ENCODE peak calls at places on chromosomes 5 and 9, in nine cellular contexts. J, L, Z, W, U, G, I, E and M are unnamed samples.

GRCh38 chr5:149134778-149135169 is 6.5 kb upstream of the ABLIM3 start:
- DNase-seq in Z (no peak), E (no peak), G (no peak), J (no peak), L (no peak), U (no peak), I (no peak), W (no peak), M (no peak)

GRCh38 chr9:124629600-124629999 is 122.4 kb upstream of the NR5A1 start:
- DNase-seq in W (no peak), G (no peak), I (no peak), E (no peak), U (peak), L (no peak), Z (no peak), J (no peak), M (no peak)

GRCh38 chr5:106523842-106524241 is 1146.9 kb downstream of the EFNA5 start:
- DNase-seq in E (no peak), W (no peak), J (no peak), G (no peak), L (no peak), U (no peak), I (no peak), Z (no peak), M (no peak)

GRCh38 chr5:95712347-95712958 is 18.7 kb upstream of the RHOBTB3 start:
- DNase-seq in W (peak), J (no peak), G (no peak), I (peak), U (no peak), L (no peak), E (no peak), Z (peak), M (no peak)

GRCh38 chr5:176823869-176824412 is 13.6 kb downstream of the UNC5A start:
- DNase-seq in J (no peak), I (no peak), E (no peak), G (no peak), U (no peak), W (no peak), L (peak), Z (no peak), M (no peak)

GRCh38 chr5:52725065-52725746 is 62.5 kb upstream of the ITGA1 start:
- DNase-seq in L (no peak), W (no peak), Z (peak), I (no peak), J (peak), E (no peak), G (no peak), U (no peak), M (no peak)

GRCh38 chr9:4592886-4593285 is 69.2 kb upstream of the PLPP6 start:
- DNase-seq in U (no peak), I (no peak), J (no peak), E (no peak), W (no peak), Z (peak), G (no peak), L (no peak), M (no peak)

GRCh38 chr5:115377468-115378217 is 81.2 kb upstream of the CCDC112 start:
- DNase-seq in E (no peak), J (peak), U (peak), W (peak), I (no peak), L (no peak), G (no peak), Z (peak), M (no peak)

GRCh38 chr5:65790371-65791163 is 68.6 kb downstream of the NLN start:
- DNase-seq in G (no peak), Z (no peak), E (peak), U (no peak), J (no peak), L (no peak), W (no peak), I (no peak), M (no peak)

GRCh38 chr5:6705088-6705487 is 8.1 kb upstream of the TENT4A start:
- DNase-seq in J (no peak), G (no peak), Z (no peak), U (no peak), E (no peak), W (no peak), L (no peak), I (no peak), M (no peak)

GRCh38 chr9:4170231-4170630 is 129.6 kb downstream of the GLIS3 start:
- DNase-seq in L (no peak), E (no peak), I (no peak), U (no peak), Z (no peak), G (no peak), J (no peak), W (no peak), M (no peak)

GRCh38 chr5:127030259-127031146 is at the start of gene MARCHF3:
- DNase-seq in J (peak), U (peak), Z (peak), W (peak), L (peak), G (peak), I (peak), E (peak), M (peak)

GRCh38 chr5:2383678-2384025 is 367.8 kb downstream of the IRX2 start:
- DNase-seq in U (no peak), E (no peak), J (no peak), W (no peak), Z (no peak), I (no peak), L (no peak), G (no peak), M (no peak)

DNA sequence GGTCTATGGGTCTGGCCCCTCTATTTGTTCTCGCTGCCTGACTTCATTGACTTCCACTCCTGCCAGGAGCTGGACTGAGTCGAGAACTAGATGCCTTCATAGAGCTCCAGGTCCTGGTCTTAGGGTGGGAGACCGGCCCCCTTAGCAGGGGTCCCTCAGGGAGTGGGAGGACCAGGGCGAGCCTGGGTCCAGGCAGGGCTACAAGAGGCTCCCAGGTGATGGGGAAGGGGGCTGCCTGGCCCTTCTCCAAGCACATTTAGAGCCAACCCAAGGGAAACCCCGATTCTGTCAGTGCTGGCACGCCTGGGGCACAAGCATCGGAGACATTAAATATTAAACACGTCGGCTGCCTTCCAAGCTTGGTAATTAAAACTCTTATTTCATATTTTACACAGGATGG is 23.7 kb upstream of the ZBTB43 start:
- DNase-seq in W (no peak), J (no peak), L (no peak), Z (no peak), I (no peak), G (no peak), U (no peak), E (no peak), M (no peak)
- H3K4me3 ChIP-seq in W (no peak), J (no peak), L (peak), Z (no peak), I (no peak), G (no peak), U (no peak), E (peak), M (no peak)

GRCh38 chr9:98999152-98999525 is 55.4 kb downstream of the COL15A1 start:
- DNase-seq in G (no peak), J (no peak), L (no peak), E (no peak), I (no peak), U (no peak), W (no peak), Z (no peak), M (no peak)
- TF ChIP-seq CTCF in G (no peak), J (no peak), L (no peak), E (peak), I (no peak), U (no peak), W (no peak), Z (no peak), M (no peak)

GRCh38 chr5:50853151-50853550 is 186.7 kb downstream of the PARP8 start:
- DNase-seq in U (no peak), J (peak), G (no peak), I (no peak), W (no peak), L (no peak), Z (no peak), E (peak), M (no peak)
- H3K4me3 ChIP-seq in U (no peak), J (no peak), G (no peak), I (no peak), W (no peak), L (no peak), Z (no peak), E (no peak), M (no peak)

DNA sequence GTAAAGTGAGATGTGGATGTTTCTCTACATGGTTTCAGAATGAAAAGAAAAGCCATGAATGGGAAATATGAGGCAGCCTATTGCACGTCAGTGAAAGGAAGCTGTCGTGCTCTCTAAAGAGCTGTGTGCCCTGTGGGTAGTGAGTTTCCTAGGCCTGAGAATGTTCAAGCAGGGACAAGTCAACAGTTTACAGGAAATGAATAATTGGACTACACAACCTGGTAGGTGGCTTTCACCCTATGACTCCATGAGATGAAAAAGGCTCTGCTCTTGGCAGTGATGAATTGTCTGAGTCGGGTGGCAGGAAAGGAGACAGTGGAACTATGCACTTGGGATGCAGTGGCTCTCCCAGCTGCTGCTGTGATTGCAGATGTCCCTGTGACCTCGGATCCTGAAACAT is 293.9 kb downstream of the SPOCK1 start:
- DNase-seq in Z (no peak), L (no peak), W (no peak), U (no peak), I (no peak), E (no peak), J (no peak), G (no peak), M (no peak)
- TF ChIP-seq CTCF in Z (no peak), L (no peak), W (no peak), U (no peak), I (no peak), E (no peak), J (no peak), G (no peak), M (no peak)

DNA sequence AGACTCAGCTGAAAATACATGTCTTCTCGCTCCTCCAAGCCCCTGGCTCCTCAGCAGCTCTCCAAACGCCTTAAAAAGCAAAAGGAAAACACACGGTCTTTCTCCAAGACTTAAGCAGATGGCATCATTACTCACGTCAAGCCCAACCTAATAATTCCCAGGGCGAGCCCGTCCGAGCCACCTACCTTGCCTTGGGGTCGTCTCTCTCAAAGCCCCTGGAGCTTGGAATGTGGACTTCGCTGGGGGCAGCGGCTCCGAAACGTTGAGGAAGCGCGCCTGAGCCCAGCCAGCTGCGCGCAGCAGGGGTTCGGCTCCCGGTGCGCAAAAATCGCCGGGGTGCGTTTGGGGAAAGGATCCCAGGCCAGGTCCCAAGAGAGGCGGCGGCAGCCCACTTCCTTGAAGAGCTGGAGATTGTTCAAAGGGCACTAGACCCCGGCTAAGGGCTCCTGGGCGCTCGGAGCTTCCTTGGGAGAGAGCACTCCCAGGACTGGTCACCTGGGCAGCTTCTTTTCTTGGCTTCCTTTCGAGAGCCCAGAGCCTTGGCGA is 395 bp downstream of the DRD1 start:
- DNase-seq in E (no peak), Z (peak), J (no peak), I (no peak), L (no peak), W (no peak), G (no peak), U (no peak), M (peak)
- H3K4me3 ChIP-seq in E (peak), Z (no peak), J (no peak), I (peak), L (peak), W (peak), G (peak), U (peak), M (no peak)

GRCh38 chr5:166340039-166340438 is 1951.4 kb upstream of the WWC1 start:
- DNase-seq in U (no peak), I (no peak), G (no peak), E (no peak), L (no peak), W (no peak), Z (no peak), J (no peak), M (no peak)

GRCh38 chr5:166342330-166342891 is 1949.0 kb upstream of the WWC1 start:
- DNase-seq in W (no peak), Z (peak), I (no peak), U (no peak), E (no peak), G (no peak), J (no peak), L (no peak), M (no peak)

GRCh38 chr5:166338801-166339200 is 1952.6 kb upstream of the WWC1 start:
- DNase-seq in L (no peak), E (no peak), Z (peak), I (no peak), G (no peak), W (no peak), J (no peak), U (no peak), M (no peak)

GRCh38 chr5:166347051-166347450 is 1944.4 kb upstream of the WWC1 start:
- DNase-seq in I (no peak), W (no peak), L (no peak), G (no peak), J (no peak), Z (peak), E (no peak), U (no peak), M (no peak)

DNA sequence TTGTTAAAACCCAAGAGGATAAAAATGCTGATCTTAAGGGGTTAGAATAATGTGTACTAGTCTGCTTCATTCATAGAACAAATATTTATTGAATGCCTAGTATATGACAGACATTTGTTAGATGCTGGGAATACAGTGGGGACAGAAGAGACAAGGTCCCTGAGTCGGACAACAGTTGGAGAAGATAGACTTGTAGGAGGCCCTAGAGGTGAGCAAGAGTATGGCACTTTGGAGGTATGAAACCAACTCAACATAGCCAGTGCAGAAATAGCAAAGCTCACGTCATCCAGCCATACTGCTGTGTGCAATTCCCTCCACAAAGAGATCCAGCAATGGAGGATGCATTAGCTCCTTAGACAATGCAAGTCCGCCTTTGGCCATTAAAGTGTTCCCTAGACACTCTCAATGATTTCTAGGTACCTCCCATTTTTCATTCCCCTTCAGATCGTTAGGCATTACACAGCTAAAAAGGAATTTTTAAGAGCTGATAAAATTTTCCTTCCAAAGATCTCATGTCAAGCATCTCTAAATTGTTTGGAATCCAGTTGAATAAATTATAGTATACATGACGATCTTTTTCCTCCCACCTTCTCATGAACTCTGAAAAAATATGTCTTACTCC is 1949.6 kb upstream of the WWC1 start:
- DNase-seq in W (no peak), J (no peak), G (no peak), U (no peak), I (no peak), L (no peak), E (no peak), Z (no peak), M (no peak)
- TF ChIP-seq CTCF in W (no peak), J (no peak), G (peak), U (no peak), I (peak), L (no peak), E (no peak), Z (peak), M (no peak)

GRCh38 chr9:133944746-133945135 is 47.4 kb downstream of the VAV2 start:
- DNase-seq in W (no peak), I (no peak), J (no peak), Z (peak), G (peak), L (peak), U (no peak), E (peak), M (peak)

GRCh38 chr9:133945314-133945975 is 46.7 kb downstream of the VAV2 start:
- DNase-seq in J (no peak), Z (no peak), W (no peak), L (peak), E (peak), G (peak), I (no peak), U (no peak), M (peak)

GRCh38 chr9:133948138-133948537 is 44.0 kb downstream of the VAV2 start:
- DNase-seq in L (peak), Z (no peak), J (no peak), G (peak), E (peak), U (no peak), W (no peak), I (no peak), M (peak)

GRCh38 chr9:133946840-133947486 is 45.2 kb downstream of the VAV2 start:
- DNase-seq in J (no peak), W (no peak), L (peak), E (peak), U (no peak), G (no peak), Z (no peak), I (no peak), M (no peak)

GRCh38 chr9:133945977-133946753 is 46.0 kb downstream of the VAV2 start:
- DNase-seq in G (peak), L (peak), W (no peak), U (no peak), Z (no peak), J (no peak), I (no peak), E (peak), M (peak)
- H3K4me3 ChIP-seq in G (no peak), L (no peak), W (no peak), U (no peak), Z (no peak), J (no peak), I (no peak), E (no peak), M (no peak)

DNA sequence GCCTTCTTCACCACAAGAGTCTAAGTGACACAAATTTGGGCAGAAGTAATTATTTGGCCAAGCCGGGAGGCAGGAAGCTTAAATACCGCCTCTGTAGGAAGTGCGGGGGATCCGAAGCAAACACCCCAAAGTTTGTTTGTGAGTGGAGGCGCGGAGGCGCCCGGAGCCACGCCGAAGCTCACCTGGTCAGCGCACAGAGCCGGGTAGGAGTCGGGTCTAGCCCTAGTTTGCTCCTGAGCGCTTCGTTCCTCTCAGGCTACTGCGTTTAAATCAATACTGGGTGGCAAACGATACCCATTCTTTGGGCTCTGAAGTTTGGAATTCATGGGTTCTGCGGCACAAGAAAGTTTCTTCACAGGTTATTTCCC is 858 bp downstream of the MCC start:
- DNase-seq in E (no peak), J (no peak), G (peak), Z (no peak), I (peak), W (no peak), L (no peak), U (no peak), M (peak)
- TF ChIP-seq CTCF in E (no peak), J (no peak), G (no peak), Z (peak), I (no peak), W (no peak), L (no peak), U (no peak), M (no peak)

GRCh38 chr9:130301483-130302286 is 36.1 kb downstream of the HMCN2 start:
- DNase-seq in Z (no peak), U (peak), J (peak), W (no peak), L (peak), I (no peak), E (no peak), G (no peak), M (peak)
- H3K4me3 ChIP-seq in Z (no peak), U (no peak), J (no peak), W (no peak), L (no peak), I (no peak), E (no peak), G (no peak), M (no peak)

GRCh38 chr9:115208503-115208902 is 90.5 kb upstream of the TNC start:
- DNase-seq in U (peak), J (no peak), L (no peak), G (no peak), I (no peak), Z (peak), E (no peak), W (no peak), M (no peak)
- TF ChIP-seq CTCF in U (no peak), J (no peak), L (no peak), G (no peak), I (no peak), Z (no peak), E (no peak), W (no peak), M (no peak)